ENCODE peak calls at places on chromosomes 2 and 18, in six cellular contexts. I, A, L, E, R and H are unnamed samples.
A peak's percentile ranks its signal among the peaks of the same experiment; 100 is the strongest.

GRCh38 chr2:201411421-201411820 is 39.8 kb downstream of the TRAK2 start:
- DNase-seq in I (no peak), A (no peak), L (peak; percentile 30), E (no peak), R (no peak), H (no peak)

GRCh38 chr2:15158117-15158516 is 403.0 kb downstream of the NBAS start:
- DNase-seq in I (no peak), A (no peak), L (no peak), E (no peak), R (no peak), H (peak; percentile 13)

GRCh38 chr2:9106338-9107167 is 100.1 kb upstream of the ASAP2 start:
- DNase-seq in I (no peak), A (no peak), L (no peak), E (no peak), R (no peak), H (no peak)

GRCh38 chr2:25322313-25322712 is 19.4 kb downstream of the DNMT3A start:
- DNase-seq in I (no peak), A (no peak), L (no peak), E (no peak), R (no peak), H (no peak)

GRCh38 chr2:230160112-230160660 is 59.6 kb downstream of the SP110 start:
- DNase-seq in I (peak; percentile 63), A (peak; percentile 10), L (peak; percentile 47), E (peak; percentile 30), R (peak; percentile 58), H (peak; percentile 62)

GRCh38 chr18:29145993-29146539 is 969.1 kb upstream of the CDH2 start:
- DNase-seq in I (no peak), A (no peak), L (no peak), E (no peak), R (no peak), H (peak; percentile 50)

GRCh38 chr18:44986933-44987332 is 306.2 kb downstream of the SETBP1 start:
- DNase-seq in I (no peak), A (no peak), L (no peak), E (no peak), R (no peak), H (no peak)

GRCh38 chr2:164504253-164504652 is 117.0 kb downstream of the GRB14 start:
- DNase-seq in I (no peak), A (peak; percentile 17), L (no peak), E (no peak), R (no peak), H (peak; percentile 11)

GRCh38 chr18:48931680-48932461 is 18.9 kb downstream of the SMAD7 start:
- DNase-seq in I (no peak), A (no peak), L (no peak), E (no peak), R (no peak), H (no peak)

GRCh38 chr2:62423883-62424458 is 82.0 kb downstream of the TMEM17 start:
- DNase-seq in I (no peak), A (peak; percentile 27), L (no peak), E (no peak), R (no peak), H (no peak)

GRCh38 chr2:66346241-66346664 is 88.7 kb upstream of the MEIS1 start:
- DNase-seq in I (no peak), A (no peak), L (no peak), E (no peak), R (no peak), H (no peak)

GRCh38 chr2:178306351-178307073 is 112.2 kb downstream of the OSBPL6 start:
- DNase-seq in I (peak; percentile 58), A (peak; percentile 63), L (peak; percentile 58), E (no peak), R (peak; percentile 6), H (peak; percentile 36)

GRCh38 chr2:121828281-121828731 is 72.9 kb downstream of the TSN start:
- DNase-seq in I (no peak), A (no peak), L (no peak), E (no peak), R (no peak), H (no peak)

GRCh38 chr2:45813003-45813601 is 161.6 kb downstream of the PRKCE start:
- DNase-seq in I (no peak), A (no peak), L (peak; percentile 64), E (peak; percentile 34), R (no peak), H (no peak)

GRCh38 chr2:105575626-105576025 is 169.1 kb upstream of the NCK2 start:
- DNase-seq in I (no peak), A (no peak), L (no peak), E (no peak), R (no peak), H (no peak)

GRCh38 chr2:241802421-241802749 is 6.6 kb upstream of the NEU4 start:
- DNase-seq in I (no peak), A (no peak), L (no peak), E (peak; percentile 16), R (no peak), H (no peak)

GRCh38 chr18:5073026-5073944 is 123.8 kb downstream of the AKAIN1 start:
- DNase-seq in I (no peak), A (no peak), L (peak; percentile 15), E (no peak), R (no peak), H (peak; percentile 53)

GRCh38 chr2:217940261-217941220 is 62.3 kb downstream of the TNS1 start:
- DNase-seq in I (no peak), A (peak; percentile 94), L (no peak), E (no peak), R (no peak), H (no peak)

GRCh38 chr2:139495851-139496250 is 715.7 kb upstream of the NXPH2 start:
- DNase-seq in I (no peak), A (no peak), L (no peak), E (no peak), R (no peak), H (no peak)

GRCh38 chr18:48408727-48409590 is at the start of gene ZBTB7C:
- DNase-seq in I (no peak), A (peak; percentile 68), L (no peak), E (peak; percentile 42), R (no peak), H (no peak)

GRCh38 chr18:8767356-8767755 is 62.0 kb downstream of the MTCL1 start:
- DNase-seq in I (no peak), A (no peak), L (no peak), E (no peak), R (no peak), H (no peak)

GRCh38 chr18:23563377-23564043 is 22.8 kb downstream of the NPC1 start:
- DNase-seq in I (no peak), A (no peak), L (peak; percentile 73), E (no peak), R (no peak), H (no peak)

GRCh38 chr2:176139170-176139611 is 9.7 kb downstream of the HOXD8 start:
- DNase-seq in I (no peak), A (no peak), L (no peak), E (no peak), R (no peak), H (no peak)

GRCh38 chr18:35580748-35581534 is 599 bp upstream of the GALNT1 start:
- DNase-seq in I (peak; percentile 80), A (peak; percentile 60), L (peak; percentile 41), E (peak; percentile 69), R (peak; percentile 59), H (peak; percentile 64)

GRCh38 chr2:63865159-63865799 is 23.6 kb downstream of the UGP2 start:
- DNase-seq in I (no peak), A (no peak), L (peak; percentile 60), E (no peak), R (no peak), H (no peak)

GRCh38 chr2:20071397-20072383 is 20.3 kb upstream of the LAPTM4A start:
- DNase-seq in I (no peak), A (peak; percentile 87), L (peak; percentile 98), E (peak; percentile 67), R (no peak), H (no peak)

GRCh38 chr2:84450288-84451227 is 8.5 kb downstream of the SUCLG1 start:
- DNase-seq in I (no peak), A (no peak), L (no peak), E (no peak), R (no peak), H (no peak)

GRCh38 chr18:2976733-2977132 is 36.2 kb downstream of the LPIN2 start:
- DNase-seq in I (no peak), A (no peak), L (no peak), E (no peak), R (no peak), H (no peak)

GRCh38 chr18:2979871-2980606 is 32.9 kb downstream of the LPIN2 start:
- DNase-seq in I (no peak), A (peak; percentile 42), L (no peak), E (no peak), R (no peak), H (no peak)

GRCh38 chr18:2979027-2979570 is 33.8 kb downstream of the LPIN2 start:
- DNase-seq in I (no peak), A (no peak), L (peak; percentile 88), E (no peak), R (no peak), H (no peak)

GRCh38 chr18:2978626-2979025 is 34.3 kb downstream of the LPIN2 start:
- DNase-seq in I (no peak), A (no peak), L (peak; percentile 91), E (no peak), R (peak; percentile 47), H (no peak)

DNA sequence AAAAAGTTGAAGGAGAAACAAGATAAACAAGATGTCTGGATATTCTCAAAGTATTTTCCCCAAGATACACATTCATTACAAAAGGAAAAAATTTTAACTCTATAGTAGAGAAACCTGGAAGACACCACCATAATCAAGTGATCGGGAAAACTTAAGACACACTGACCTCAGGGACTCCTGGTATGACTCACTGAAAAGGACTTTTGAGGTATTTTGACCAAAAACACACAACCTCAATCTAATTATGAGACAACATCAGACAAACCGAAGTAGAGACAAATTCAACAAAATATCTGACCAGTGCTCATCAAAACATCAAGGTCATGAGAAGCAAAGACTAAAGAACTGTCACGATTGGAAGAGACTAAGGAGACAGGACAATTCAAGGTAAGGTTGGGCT is 34.7 kb downstream of the LPIN2 start:
- DNase-seq in I (no peak), A (no peak), L (no peak), E (no peak), R (no peak), H (no peak)
- H3K4me3 ChIP-seq in I (no peak overlapping the region), A (no peak overlapping the region), L (peak overlapping the region; percentile 41), E (no peak overlapping the region), R (peak overlapping the region; percentile 22), H (no peak overlapping the region)

GRCh38 chr2:234252766-234253165 is 202.3 kb downstream of the SPP2 start:
- DNase-seq in I (no peak), A (no peak), L (no peak), E (no peak), R (no peak), H (no peak)
- H3K4me1 ChIP-seq in I (no peaks in the 10 kb centered on the region), A (no peaks in the 10 kb centered on the region), L (peaks cover 15% of the 10 kb centered on the region), E (no peaks in the 10 kb centered on the region), R (no peaks in the 10 kb centered on the region), H (peaks cover 20% of the 10 kb centered on the region)

DNA sequence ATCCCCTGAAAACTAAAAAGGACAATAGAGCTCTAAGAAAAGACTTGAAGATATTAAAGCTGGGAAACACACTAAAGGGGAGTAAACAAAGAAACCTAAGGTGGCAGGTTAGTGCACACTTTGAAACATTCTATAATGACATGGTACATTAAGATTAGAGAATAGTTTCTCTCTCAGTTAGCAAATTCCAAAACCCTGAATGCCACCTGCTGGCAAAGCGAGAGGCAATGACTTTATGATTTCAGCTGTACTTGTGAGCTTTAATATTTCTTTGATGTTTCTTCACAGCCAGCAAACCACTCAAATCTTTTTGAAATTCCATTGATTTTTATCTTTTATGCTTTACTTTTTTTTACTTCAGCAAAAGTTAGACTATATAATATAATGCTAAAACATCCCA is 86.3 kb downstream of the LRP2 start:
- DNase-seq in I (no peak), A (peak; percentile 18), L (no peak), E (no peak), R (no peak), H (peak; percentile 8)
- TF ChIP-seq CTCF in I (no peak), A (no peak), L (peak; percentile 6), E (peak; percentile 35), R (no peak), H (peak; percentile 50)

GRCh38 chr18:79875531-79875919 is 75.9 kb downstream of the SLC66A2 start:
- DNase-seq in I (no peak), A (no peak), L (no peak), E (no peak), R (no peak), H (no peak)
- H3K4me3 ChIP-seq in I (no peak overlapping the region), A (no peak overlapping the region), L (no peak overlapping the region), E (no peak overlapping the region), R (no peak overlapping the region), H (no peak overlapping the region)